ENCODE peak calls at places on chromosomes 6 and 20, in ten cellular contexts. J is GM12865, Q is dorsolateral prefrontal cortex, G is neural crest cell, V is spleen, T is brain microvascular endothelial cell, W is tibial artery, U is OCI-LY7, H is progenitor cell of endocrine pancreas, P is fibroblast of the aortic adventitia. Z is an unnamed sample.
A peak's percentile ranks its signal among the peaks of the same experiment; 100 is the strongest.

GRCh38 chr6:137150072-137150471 is 23.4 kb downstream of the IL22RA2 start:
- DNase-seq in J (no peak), Q (no peak), G (no peak), V (no peak), T (no peak), W (no peak), U (peak; percentile 84), H (no peak), P (no peak), Z (peak; percentile 60)

GRCh38 chr6:145669627-145670034 is 65.7 kb downstream of the EPM2A start:
- DNase-seq in J (no peak), Q (no peak), G (no peak), V (no peak), T (peak; percentile 66), W (no peak), U (no peak), H (no peak), P (peak; percentile 80), Z (no peak)

GRCh38 chr20:41476013-41476441 is 109.4 kb upstream of the EMILIN3 start:
- DNase-seq in J (no peak), Q (no peak), G (no peak), V (no peak), T (peak; percentile 52), W (no peak), U (no peak), H (no peak), P (peak; percentile 85), Z (no peak)

GRCh38 chr6:128572286-128572685 is 51.9 kb upstream of the PTPRK start:
- DNase-seq in J (no peak), Q (no peak), G (no peak), V (no peak), T (no peak), W (no peak), U (no peak), H (no peak), P (peak; percentile 21), Z (no peak)

GRCh38 chr6:33082702-33083101 is 6.9 kb downstream of the HLA-DPB1 start:
- DNase-seq in J (peak; percentile 72), Q (no peak), G (no peak), V (no peak), T (no peak), W (no peak), U (peak; percentile 59), H (no peak), P (peak; percentile 2), Z (no peak)

GRCh38 chr6:76682842-76683241 is 610.4 kb upstream of the IMPG1 start:
- DNase-seq in J (peak; percentile 6), Q (no peak), G (no peak), V (no peak), T (no peak), W (no peak), U (peak; percentile 16), H (no peak), P (peak; percentile 17), Z (no peak)

GRCh38 chr6:12927746-12928145 is 211.2 kb downstream of the PHACTR1 start:
- DNase-seq in J (no peak), Q (no peak), G (no peak), V (no peak), T (no peak), W (no peak), U (no peak), H (no peak), P (no peak), Z (no peak)

GRCh38 chr20:3560578-3560977 is 89.8 kb downstream of the ATRN start:
- DNase-seq in J (no peak), Q (no peak), G (no peak), V (no peak), T (no peak), W (no peak), U (no peak), H (no peak), P (peak; percentile 4), Z (no peak)

GRCh38 chr6:75402296-75402695 is 91.3 kb downstream of the FILIP1 start:
- DNase-seq in J (peak; percentile 43), Q (no peak), G (no peak), V (no peak), T (peak; percentile 72), W (peak; percentile 73), U (no peak), H (no peak), P (peak; percentile 76), Z (no peak)

GRCh38 chr20:44805991-44806729 is 4.2 kb downstream of the RIMS4 start:
- DNase-seq in J (peak; percentile 3), Q (peak; percentile 41), G (peak; percentile 54), V (no peak), T (no peak), W (peak; percentile 86), U (no peak), H (no peak), P (peak; percentile 94), Z (no peak)

GRCh38 chr6:109356237-109356636 is 26.0 kb downstream of the CD164 start:
- DNase-seq in J (no peak), Q (no peak), G (no peak), V (no peak), T (no peak), W (no peak), U (no peak), H (no peak), P (no peak), Z (no peak)

GRCh38 chr20:37392441-37393195 is 46.7 kb downstream of the SRC start:
- DNase-seq in J (peak; percentile 54), Q (no peak), G (no peak), V (peak; percentile 51), T (no peak), W (no peak), U (peak; percentile 60), H (no peak), P (no peak), Z (peak; percentile 21)
- TF ChIP-seq CTCF in J (peak; percentile 48), Q (peak; percentile 15), G (peak; percentile 47), V (no peak), T (peak; percentile 67), W (no peak), U (peak; percentile 76), H (peak; percentile 31), P (peak; percentile 33), Z (peak; percentile 12)

GRCh38 chr20:18077157-18077556 is 19.4 kb upstream of the OVOL2 start:
- DNase-seq in J (no peak), Q (no peak), G (no peak), V (no peak), T (no peak), W (no peak), U (no peak), H (no peak), P (no peak), Z (no peak)
- TF ChIP-seq CTCF in J (no peak), Q (no peak), G (no peak), V (no peak), T (no peak), W (no peak), U (no peak), H (no peak), P (no peak), Z (no peak)

GRCh38 chr20:50797142-50797541 is 2.3 kb downstream of the BCAS4 start:
- DNase-seq in J (no peak), Q (no peak), G (no peak), V (no peak), T (no peak), W (no peak), U (no peak), H (no peak), P (no peak), Z (no peak)

GRCh38 chr20:50792708-50793574 is 1.9 kb upstream of the BCAS4 start:
- DNase-seq in J (no peak), Q (no peak), G (no peak), V (peak; percentile 58), T (no peak), W (no peak), U (no peak), H (no peak), P (peak; percentile 8), Z (no peak)

GRCh38 chr20:50798650-50799049 is 3.8 kb downstream of the BCAS4 start:
- DNase-seq in J (peak; percentile 35), Q (no peak), G (no peak), V (peak; percentile 31), T (no peak), W (no peak), U (peak; percentile 45), H (no peak), P (no peak), Z (no peak)

GRCh38 chr20:50794181-50794845 is 548 bp upstream of the BCAS4 start:
- DNase-seq in J (no peak), Q (no peak), G (no peak), V (peak; percentile 78), T (no peak), W (no peak), U (peak; percentile 36), H (peak; percentile 14), P (no peak), Z (no peak)

GRCh38 chr20:50794846-50795634 is at the start of gene BCAS4:
- DNase-seq in J (peak; percentile 95), Q (peak; percentile 49), G (peak; percentile 71), V (peak; percentile 95), T (peak; percentile 51), W (peak; percentile 85), U (peak; percentile 93), H (peak; percentile 84), P (peak; percentile 70), Z (peak; percentile 43)
- TF ChIP-seq CTCF in J (peak; percentile 87), Q (peak; percentile 85), G (peak; percentile 92), V (peak; percentile 98), T (peak; percentile 62), W (peak; percentile 99), U (peak; percentile 21), H (peak; percentile 93), P (peak; percentile 62), Z (peak; percentile 53)

GRCh38 chr6:73797861-73798260 is 101.9 kb downstream of the CD109 start:
- DNase-seq in J (no peak), Q (no peak), G (no peak), V (no peak), T (no peak), W (no peak), U (no peak), H (no peak), P (no peak), Z (no peak)

GRCh38 chr6:73796881-73797280 is 100.9 kb downstream of the CD109 start:
- DNase-seq in J (no peak), Q (no peak), G (no peak), V (no peak), T (no peak), W (no peak), U (no peak), H (no peak), P (no peak), Z (no peak)

GRCh38 chr6:73801652-73802268 is 105.8 kb downstream of the CD109 start:
- DNase-seq in J (no peak), Q (no peak), G (no peak), V (no peak), T (no peak), W (no peak), U (no peak), H (no peak), P (peak; percentile 33), Z (no peak)

GRCh38 chr6:73800997-73801396 is 105.0 kb downstream of the CD109 start:
- DNase-seq in J (no peak), Q (no peak), G (no peak), V (no peak), T (no peak), W (no peak), U (no peak), H (no peak), P (no peak), Z (no peak)

DNA sequence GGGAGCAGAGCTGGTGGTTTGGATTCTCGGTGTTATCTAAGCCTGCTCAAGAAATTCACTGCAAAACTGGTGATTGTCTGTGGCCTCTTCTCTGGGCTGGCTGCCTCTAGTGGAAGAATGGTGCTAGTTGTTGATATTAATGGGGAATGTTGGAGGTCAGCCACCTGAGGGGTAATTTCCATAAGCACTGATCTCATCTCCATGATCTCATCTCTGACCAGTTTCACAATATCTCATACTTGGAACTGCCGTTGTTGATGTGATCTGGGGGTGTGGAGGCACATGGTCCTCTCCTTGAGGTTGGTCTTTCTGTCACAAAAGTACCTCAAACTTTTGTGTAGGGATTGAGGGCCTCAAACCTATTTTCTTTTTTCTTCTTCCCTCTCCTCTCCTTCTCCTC is 102.6 kb downstream of the CD109 start:
- DNase-seq in J (peak; percentile 46), Q (no peak), G (no peak), V (no peak), T (peak; percentile 93), W (peak; percentile 68), U (no peak), H (no peak), P (peak; percentile 96), Z (no peak)
- TF ChIP-seq CTCF in J (no peak), Q (no peak), G (no peak), V (no peak), T (peak; percentile 74), W (no peak), U (no peak), H (no peak), P (peak; percentile 75), Z (no peak)

Z was measured in HL-60.